ENCODE peak calls at places on chromosomes 4 and X, in seven cellular contexts. S is endothelial cell of umbilical vein, O is breast epithelium, Y is ovary, E is adrenal gland, M is body of pancreas, I is GM12891. T is an unnamed sample.

GRCh38 chr4:152577708-152578421 is 42.0 kb upstream of the FBXW7 start:
- DNase-seq in O (no peak), I (no peak), E (no peak), S (no peak), M (no peak), Y (no peak), T (no peak)

GRCh38 chrX:130340271-130340670 is 552 bp downstream of the SLC25A14 start:
- DNase-seq in S (peak; percentile 1), Y (no peak), I (no peak), O (no peak), E (no peak), M (no peak), T (no peak)

GRCh38 chr4:168304744-168305459 is 13.7 kb downstream of the DDX60 start:
- DNase-seq in E (no peak), O (no peak), S (peak; percentile 39), M (no peak), Y (no peak), I (no peak), T (no peak)

GRCh38 chrX:118637997-118638396 is 89.4 kb upstream of the IL13RA1 start:
- DNase-seq in S (peak; percentile 9), M (no peak), I (no peak), Y (no peak), O (no peak), E (no peak), T (no peak)

GRCh38 chrX:131577433-131577832 is 33.6 kb downstream of the OR13H1 start:
- DNase-seq in M (no peak), I (no peak), E (no peak), O (no peak), S (no peak), Y (no peak), T (no peak)

GRCh38 chrX:53253293-53254020 is 27.9 kb downstream of the IQSEC2 start:
- DNase-seq in S (no peak), Y (no peak), M (no peak), I (no peak), O (no peak), E (no peak), T (no peak)

GRCh38 chrX:12463052-12463451 is 324.8 kb downstream of the FRMPD4 start:
- DNase-seq in Y (no peak), S (no peak), E (no peak), M (no peak), O (no peak), I (no peak), T (no peak)

GRCh38 chrX:118534716-118535493 is 39.3 kb downstream of the DOCK11 start:
- DNase-seq in O (no peak), M (no peak), S (no peak), I (no peak), Y (no peak), E (no peak), T (no peak)

GRCh38 chrX:9907645-9908387 is 59.3 kb upstream of the CLDN34 start:
- DNase-seq in S (peak; percentile 47), M (no peak), E (no peak), O (no peak), I (no peak), Y (no peak), T (no peak)

GRCh38 chr4:186473933-186474332 is 81.4 kb downstream of the MTNR1A start:
- DNase-seq in I (no peak), M (no peak), O (no peak), S (no peak), Y (no peak), E (no peak), T (no peak)

GRCh38 chr4:142550955-142551354 is 295.1 kb downstream of the INPP4B start:
- DNase-seq in M (no peak), S (no peak), E (no peak), Y (no peak), O (no peak), I (no peak), T (no peak)

GRCh38 chr4:169410839-169411770 is 140.3 kb upstream of the SH3RF1 start:
- DNase-seq in S (peak; percentile 18), Y (no peak), E (peak; percentile 20), I (peak; percentile 13), O (no peak), M (no peak), T (no peak)

DNA sequence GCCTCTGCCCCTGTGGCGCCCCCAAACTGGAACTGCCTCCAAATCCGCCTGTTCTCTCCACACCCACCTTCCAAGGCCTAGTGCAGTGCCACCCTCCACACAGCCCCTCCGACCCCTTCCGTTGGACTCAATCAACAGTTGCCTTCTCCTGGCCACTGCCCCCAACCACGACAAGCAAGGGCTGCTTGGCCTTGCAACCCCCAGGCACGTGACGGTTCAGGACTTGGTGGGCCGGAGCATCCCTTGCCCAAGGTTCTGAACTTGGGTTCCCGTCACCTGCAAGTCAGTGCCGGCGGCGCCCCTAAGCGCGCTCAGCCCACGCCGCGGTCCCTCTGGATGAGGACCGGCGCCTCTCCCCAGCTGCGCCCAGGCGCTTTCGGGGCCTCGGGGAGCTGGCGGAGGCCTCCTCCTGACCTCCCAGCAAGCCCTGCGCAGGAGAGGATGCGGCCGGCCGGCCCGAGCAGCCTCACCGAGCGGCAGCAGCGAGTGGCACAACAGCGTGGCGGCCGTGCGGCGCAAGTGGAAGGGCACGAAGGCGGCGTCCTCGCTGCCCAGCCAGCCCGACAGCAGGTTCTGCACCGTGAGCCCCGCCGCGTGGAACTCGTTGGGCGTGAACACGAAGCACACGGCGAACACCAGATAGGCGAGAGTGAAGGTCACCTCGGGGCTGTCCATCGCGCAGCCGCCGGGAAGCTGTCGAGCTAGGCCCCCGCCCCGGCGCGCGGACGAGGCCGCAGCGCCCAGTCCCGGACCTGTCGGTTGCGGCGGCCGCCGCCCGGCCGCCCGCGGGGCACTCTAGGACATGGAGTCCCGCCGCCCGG is 750 bp downstream of the TMEM129 start:
- DNase-seq in S (peak; percentile 51), E (peak; percentile 60), O (no peak), M (peak; percentile 60), Y (peak; percentile 70), I (no peak), T (no peak)
- TF ChIP-seq POLR2A in S (peak; percentile 38), E (peak; percentile 32), O (no peak), M (peak; percentile 63), Y (no peak), I (no peak), T (peak; percentile 65)

DNA sequence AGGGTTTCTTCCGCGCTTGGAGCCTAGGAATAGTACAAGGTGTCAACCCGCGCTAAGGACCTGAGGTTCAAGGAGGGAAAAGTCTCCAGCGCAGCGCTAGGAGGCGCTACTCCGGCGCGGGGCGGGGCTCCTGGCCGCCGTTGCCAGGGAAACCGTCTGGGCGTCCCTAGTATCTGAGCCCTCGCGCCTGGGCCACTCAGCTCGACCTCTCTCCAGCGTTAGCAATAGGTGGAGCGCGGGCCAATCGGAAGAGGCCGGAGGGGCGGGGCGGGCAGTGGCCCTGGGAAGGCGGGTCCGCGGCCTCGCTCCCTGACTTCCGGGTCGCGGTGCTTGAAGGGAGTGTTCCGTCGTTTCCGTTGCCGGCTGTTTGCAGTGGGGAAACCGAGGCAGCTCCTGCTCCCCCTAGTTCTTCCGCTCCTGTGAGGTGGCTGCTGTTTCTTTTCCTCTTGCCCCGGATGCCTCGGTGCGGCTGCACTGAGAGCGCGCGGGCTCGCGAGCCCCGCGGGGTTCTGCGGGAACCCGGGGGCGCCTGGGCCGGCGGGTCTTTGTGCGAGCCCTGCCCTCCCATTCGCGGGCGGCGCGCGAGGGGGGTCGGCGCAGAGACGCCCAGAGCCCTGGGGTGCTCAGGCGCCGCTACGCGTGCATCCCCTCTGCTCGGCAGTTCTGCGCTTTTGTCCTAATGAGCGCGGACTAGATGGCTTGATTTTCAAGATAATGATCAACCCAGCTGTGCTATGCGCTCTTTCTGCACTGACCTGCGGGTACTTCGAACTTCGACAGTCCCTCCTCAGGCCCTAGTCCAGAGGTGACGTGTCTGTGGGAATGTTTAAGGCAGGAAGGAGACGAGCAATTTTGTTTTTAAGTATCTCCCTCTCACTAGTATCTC is at the start of gene ELMOD2:
- DNase-seq in E (peak; percentile 97), M (peak; percentile 99), O (peak; percentile 96), I (peak; percentile 90), Y (peak; percentile 97), S (peak; percentile 97), T (peak; percentile 77)
- TF ChIP-seq POLR2A in E (peak; percentile 79), M (peak; percentile 52), O (peak; percentile 26), I (peak; percentile 90), Y (no peak), S (peak; percentile 80), T (peak; percentile 82)

GRCh38 chrX:121191779-121192178 is 144.4 kb downstream of the GLUD2 start:
- DNase-seq in S (no peak), Y (no peak), E (no peak), I (no peak), O (no peak), M (no peak), T (no peak)
- TF ChIP-seq POLR2A in S (no peak), Y (no peak), E (no peak), I (no peak), O (no peak), M (no peak), T (no peak)

GRCh38 chr4:113960684-113961321 is 18.6 kb downstream of the ARSJ start:
- DNase-seq in E (no peak), O (no peak), M (no peak), I (no peak), S (peak; percentile 65), Y (no peak), T (no peak)

GRCh38 chr4:113955948-113956347 is 23.5 kb downstream of the ARSJ start:
- DNase-seq in O (no peak), S (no peak), I (no peak), E (no peak), Y (no peak), M (no peak), T (no peak)

GRCh38 chr4:113957961-113958360 is 21.5 kb downstream of the ARSJ start:
- DNase-seq in I (no peak), E (no peak), O (no peak), S (no peak), Y (no peak), M (no peak), T (no peak)

GRCh38 chr4:113961322-113961698 is 18.1 kb downstream of the ARSJ start:
- DNase-seq in Y (no peak), M (no peak), S (no peak), I (no peak), E (no peak), O (no peak), T (no peak)

GRCh38 chr4:113958766-113959540 is 20.5 kb downstream of the ARSJ start:
- DNase-seq in S (peak; percentile 95), M (no peak), I (no peak), O (no peak), Y (no peak), E (no peak), T (no peak)
- TF ChIP-seq POLR2A in S (peak; percentile 70), M (no peak), I (no peak), O (no peak), Y (no peak), E (no peak), T (no peak)

GRCh38 chr4:123262080-123262479 is 134.5 kb upstream of the SPRY1 start:
- DNase-seq in E (no peak), S (no peak), I (no peak), M (no peak), Y (no peak), O (no peak), T (no peak)

GRCh38 chr4:123260429-123261052 is 136.1 kb upstream of the SPRY1 start:
- DNase-seq in I (no peak), O (no peak), M (no peak), Y (no peak), S (no peak), E (no peak), T (no peak)

GRCh38 chr4:123265443-123265842 is 131.2 kb upstream of the SPRY1 start:
- DNase-seq in Y (no peak), E (no peak), S (no peak), O (no peak), I (no peak), M (no peak), T (no peak)

GRCh38 chr4:123266221-123266620 is 130.4 kb upstream of the SPRY1 start:
- DNase-seq in E (no peak), M (no peak), I (no peak), S (no peak), Y (no peak), O (no peak), T (no peak)
- TF ChIP-seq POLR2A in E (no peak), M (no peak), I (no peak), S (no peak), Y (no peak), O (no peak), T (no peak)

GRCh38 chr4:187565416-187565815 is 430.2 kb upstream of the ZFP42 start:
- DNase-seq in I (no peak), E (no peak), O (no peak), M (no peak), S (no peak), Y (no peak), T (no peak)
- TF ChIP-seq POLR2A in I (no peak), E (no peak), O (no peak), M (no peak), S (no peak), Y (no peak), T (no peak)